ENCODE peak calls at places on chromosome 9, in seven cellular contexts. D is HL-60, Q is HAP-1, T is GM23338, C is colonic mucosa, Y is body of pancreas, S is A549. K is an unnamed sample.

GRCh38 chr9:113302792-113303418 is at the start of gene RNF183:
- DNase-seq in D (no peak), Q (no peak), T (peak), C (peak), Y (no peak), S (no peak), K (no peak)

GRCh38 chr9:23545728-23546127 is 280.3 kb downstream of the ELAVL2 start:
- DNase-seq in D (no peak), Q (no peak), T (no peak), C (no peak), Y (no peak), S (no peak), K (no peak)

GRCh38 chr9:88959727-88960469 is 31.4 kb upstream of the S1PR3 start:
- DNase-seq in D (no peak), Q (no peak), T (no peak), C (no peak), Y (no peak), S (no peak), K (no peak)

GRCh38 chr9:87950296-87950695 is 24.0 kb downstream of the CDK20 start:
- DNase-seq in D (no peak), Q (no peak), T (no peak), C (no peak), Y (no peak), S (no peak), K (no peak)

GRCh38 chr9:13627071-13627470 is 347.6 kb upstream of the MPDZ start:
- DNase-seq in D (no peak), Q (no peak), T (no peak), C (no peak), Y (no peak), S (no peak), K (no peak)

GRCh38 chr9:95055851-95056551 is 261.5 kb downstream of the FANCC start:
- DNase-seq in D (no peak), Q (no peak), T (no peak), C (no peak), Y (no peak), S (no peak), K (no peak)

GRCh38 chr9:106830527-106831140 is 32.3 kb upstream of the ZNF462 start:
- DNase-seq in D (no peak), Q (no peak), T (no peak), C (no peak), Y (peak), S (no peak), K (no peak)

GRCh38 chr9:122058051-122058450 is 35.1 kb downstream of the TTLL11 start:
- DNase-seq in D (no peak), Q (no peak), T (no peak), C (no peak), Y (no peak), S (no peak), K (no peak)

GRCh38 chr9:120571443-120572257 is 8.3 kb downstream of the CDK5RAP2 start:
- DNase-seq in D (no peak), Q (no peak), T (no peak), C (no peak), Y (peak), S (peak), K (no peak)

GRCh38 chr9:12718482-12719026 is 25.4 kb downstream of the TYRP1 start:
- DNase-seq in D (no peak), Q (peak), T (peak), C (no peak), Y (no peak), S (no peak), K (no peak)

GRCh38 chr9:94798668-94799067 is 72.2 kb downstream of the AOPEP start:
- DNase-seq in D (no peak), Q (no peak), T (no peak), C (no peak), Y (no peak), S (no peak), K (no peak)

GRCh38 chr9:124624735-124624992 is 117.5 kb upstream of the NR5A1 start:
- DNase-seq in D (no peak), Q (no peak), T (no peak), C (no peak), Y (no peak), S (no peak), K (no peak)

GRCh38 chr9:130893250-130894101 is 3.1 kb downstream of the QRFP start:
- DNase-seq in D (peak), Q (no peak), T (no peak), C (no peak), Y (no peak), S (peak), K (no peak)

GRCh38 chr9:76365028-76365427 is 29.2 kb downstream of the RFK start:
- DNase-seq in D (no peak), Q (peak), T (peak), C (no peak), Y (no peak), S (peak), K (no peak)

GRCh38 chr9:131235480-131235851 is 40.8 kb downstream of the FAM78A start:
- DNase-seq in D (no peak), Q (no peak), T (no peak), C (no peak), Y (no peak), S (no peak), K (no peak)

GRCh38 chr9:130927995-130928900 is 10.8 kb downstream of the FIBCD1 start:
- DNase-seq in D (no peak), Q (no peak), T (no peak), C (peak), Y (peak), S (peak), K (peak)

GRCh38 chr9:114366334-114367128 is 21.3 kb downstream of the AKNA start:
- DNase-seq in D (no peak), Q (no peak), T (no peak), C (no peak), Y (no peak), S (peak), K (peak)

GRCh38 chr9:112003538-112003937 is 106.9 kb downstream of the UGCG start:
- DNase-seq in D (peak), Q (no peak), T (no peak), C (no peak), Y (no peak), S (no peak), K (no peak)

GRCh38 chr9:137756045-137756744 is 121.4 kb upstream of the CACNA1B start:
- DNase-seq in D (no peak), Q (no peak), T (no peak), C (no peak), Y (no peak), S (no peak), K (no peak)

GRCh38 chr9:110049699-110050450 is 158.1 kb downstream of the C9orf152 start:
- DNase-seq in D (no peak), Q (no peak), T (peak), C (peak), Y (no peak), S (no peak), K (peak)

GRCh38 chr9:129273941-129274709 is 96.1 kb upstream of the IER5L start:
- DNase-seq in D (no peak), Q (no peak), T (no peak), C (no peak), Y (peak), S (no peak), K (no peak)

GRCh38 chr9:27107241-27107640 is 1.8 kb upstream of the TEK start:
- DNase-seq in D (no peak), Q (no peak), T (no peak), C (no peak), Y (no peak), S (no peak), K (peak)

GRCh38 chr9:21551401-21551800 is 69.3 kb upstream of the IFNE start:
- DNase-seq in D (no peak), Q (no peak), T (no peak), C (no peak), Y (no peak), S (no peak), K (no peak)

GRCh38 chr9:389758-390157 is 175.1 kb downstream of the DOCK8 start:
- DNase-seq in D (no peak), Q (no peak), T (no peak), C (no peak), Y (no peak), S (no peak), K (no peak)

GRCh38 chr9:129835860-129836223 is 584 bp downstream of the USP20 start:
- DNase-seq in D (no peak), Q (peak), T (peak), C (no peak), Y (no peak), S (no peak), K (peak)

GRCh38 chr9:89498845-89499480 is 1.1 kb upstream of the SEMA4D start:
- DNase-seq in D (no peak), Q (no peak), T (no peak), C (no peak), Y (no peak), S (no peak), K (peak)

GRCh38 chr9:71303351-71303750 is 181.9 kb upstream of the TRPM3 start:
- DNase-seq in D (no peak), Q (no peak), T (no peak), C (no peak), Y (no peak), S (no peak), K (no peak)

GRCh38 chr9:18688581-18688980 is 214.6 kb downstream of the ADAMTSL1 start:
- DNase-seq in D (no peak), Q (no peak), T (no peak), C (no peak), Y (no peak), S (no peak), K (no peak)

GRCh38 chr9:76136986-76137385 is 246.5 kb downstream of the PCSK5 start:
- DNase-seq in D (no peak), Q (no peak), T (peak), C (no peak), Y (no peak), S (peak), K (peak)

GRCh38 chr9:35920004-35920658 is 10.8 kb downstream of the SPAAR start:
- DNase-seq in D (no peak), Q (no peak), T (no peak), C (peak), Y (no peak), S (no peak), K (no peak)

DNA sequence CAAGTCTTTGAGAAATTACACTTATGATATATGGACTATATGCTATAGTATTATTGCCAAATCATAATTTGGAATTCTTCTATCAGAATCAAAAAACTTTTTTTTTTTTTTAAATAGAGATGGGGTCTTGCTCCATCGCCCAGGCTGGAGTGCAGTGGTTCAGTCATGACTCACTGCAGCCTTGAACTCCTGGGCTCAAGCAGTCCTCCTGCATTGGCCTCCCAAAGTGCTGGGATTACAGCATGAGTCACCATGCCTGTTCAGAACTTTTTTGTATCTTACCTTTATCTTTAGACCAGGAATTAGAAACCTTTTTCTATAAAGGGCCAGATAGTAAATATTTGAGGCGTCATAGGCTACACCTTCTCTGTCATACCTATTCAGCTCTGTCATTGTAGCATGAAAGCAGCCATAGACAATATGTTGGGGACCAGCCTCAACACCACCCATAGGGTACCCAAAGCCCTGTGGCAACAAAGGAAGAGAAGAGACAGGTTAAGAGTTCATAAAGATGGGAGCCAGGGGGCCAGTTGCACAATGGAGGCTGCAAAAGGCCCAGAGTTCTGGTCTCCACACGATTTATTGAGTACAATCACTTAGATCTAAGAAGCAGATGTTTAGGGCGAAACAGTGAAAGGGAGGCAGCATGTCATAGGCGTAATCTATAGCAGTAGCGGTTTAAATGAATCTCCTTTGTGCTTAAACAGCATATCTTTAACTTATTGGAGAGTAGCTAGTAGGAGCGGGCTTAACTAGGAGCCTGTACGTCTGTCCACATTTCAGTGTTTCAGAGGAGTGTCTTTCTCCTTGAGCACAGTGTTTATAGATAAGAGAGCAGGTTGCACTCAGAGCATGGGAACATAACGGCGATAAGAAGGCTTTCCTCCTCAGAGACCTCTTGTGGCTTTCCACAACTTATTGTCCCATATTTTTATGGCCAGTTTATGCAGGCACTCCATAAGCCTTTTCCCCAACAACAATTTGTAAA is 12.5 kb downstream of the ECM2 start:
- DNase-seq in D (no peak), Q (no peak), T (no peak), C (no peak), Y (no peak), S (no peak), K (no peak)
- H3K4me3 ChIP-seq in D (no peak), Q (no peak), T (no peak), C (no peak), Y (no peak), S (no peak), K (no peak)

GRCh38 chr9:135622415-135623020 is 16.8 kb downstream of the GLT6D1 start:
- DNase-seq in D (no peak), Q (no peak), T (no peak), C (no peak), Y (no peak), S (no peak), K (no peak)
- H3K4me3 ChIP-seq in D (no peak), Q (no peak), T (no peak), C (no peak), Y (no peak), S (no peak), K (no peak)

DNA sequence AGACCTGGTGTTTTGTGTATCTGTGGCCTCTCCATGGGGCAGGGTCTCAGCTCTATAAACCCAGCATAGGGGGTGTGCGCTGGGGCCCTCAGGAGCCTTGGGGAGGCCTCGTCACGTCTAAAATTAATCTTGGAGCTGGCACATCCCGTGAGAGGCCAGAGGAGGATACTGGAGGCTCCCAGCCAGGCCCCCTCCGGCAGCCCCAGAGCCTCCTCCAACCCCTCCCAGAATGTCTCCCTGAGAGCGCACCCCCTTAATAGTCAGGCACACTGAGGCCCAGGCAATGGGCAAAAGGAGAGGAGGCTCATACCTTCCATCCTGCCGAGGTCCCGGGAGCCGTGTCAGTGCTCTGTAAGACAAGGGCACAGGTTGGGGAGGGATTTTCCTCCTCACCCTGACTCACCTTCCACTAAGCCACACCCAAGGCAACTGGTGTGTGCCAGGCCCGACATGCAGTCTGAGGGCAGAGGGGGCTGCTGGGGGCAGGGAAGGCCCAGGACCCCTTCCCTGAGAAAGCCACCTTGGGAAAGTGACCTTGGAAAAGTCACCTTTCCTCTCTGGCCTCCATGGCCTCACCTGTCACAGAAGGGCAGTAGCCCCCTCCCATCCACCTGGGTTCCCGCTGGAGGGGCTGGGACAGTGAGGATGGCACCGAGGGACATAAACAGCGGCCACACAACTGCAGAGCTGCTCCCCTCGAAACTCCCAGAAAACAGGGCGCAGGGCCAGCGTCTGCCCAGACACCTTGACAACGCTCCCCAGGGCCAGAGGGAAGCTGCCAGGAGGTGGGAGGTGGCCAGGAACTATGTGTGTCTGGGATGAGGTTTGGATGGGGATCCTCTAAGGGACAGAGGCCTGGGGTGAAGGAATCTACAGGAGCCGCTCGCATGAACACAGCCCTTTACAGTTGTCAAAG is 2.9 kb downstream of the AK1 start:
- DNase-seq in D (no peak), Q (no peak), T (no peak), C (no peak), Y (no peak), S (no peak), K (no peak)
- H3K4me3 ChIP-seq in D (no peak), Q (no peak), T (no peak), C (no peak), Y (no peak), S (no peak), K (no peak)

DNA sequence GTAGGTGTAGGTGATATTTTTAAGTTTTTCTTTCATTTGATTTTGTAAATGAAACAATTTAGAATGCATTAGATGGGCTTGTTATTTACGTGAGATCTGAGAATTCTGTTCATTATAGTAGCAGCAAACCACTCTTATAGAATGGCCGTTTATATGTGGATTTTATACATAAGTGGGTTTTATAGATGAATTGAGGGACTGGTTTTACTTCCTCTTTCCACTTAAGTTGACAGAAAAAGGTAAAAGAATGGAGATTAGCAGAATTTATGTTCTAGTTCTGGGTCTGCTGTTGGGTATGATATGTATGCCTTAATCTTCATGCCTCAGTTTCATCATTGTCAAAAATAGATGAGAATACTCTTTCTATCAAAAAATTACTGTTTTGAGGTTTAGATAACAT is 5.6 kb downstream of the RMI1 start:
- DNase-seq in D (no peak), Q (no peak), T (no peak), C (no peak), Y (no peak), S (no peak), K (peak)
- H3K4me3 ChIP-seq in D (no peak), Q (no peak), T (no peak), C (no peak), Y (no peak), S (no peak), K (peak)

DNA sequence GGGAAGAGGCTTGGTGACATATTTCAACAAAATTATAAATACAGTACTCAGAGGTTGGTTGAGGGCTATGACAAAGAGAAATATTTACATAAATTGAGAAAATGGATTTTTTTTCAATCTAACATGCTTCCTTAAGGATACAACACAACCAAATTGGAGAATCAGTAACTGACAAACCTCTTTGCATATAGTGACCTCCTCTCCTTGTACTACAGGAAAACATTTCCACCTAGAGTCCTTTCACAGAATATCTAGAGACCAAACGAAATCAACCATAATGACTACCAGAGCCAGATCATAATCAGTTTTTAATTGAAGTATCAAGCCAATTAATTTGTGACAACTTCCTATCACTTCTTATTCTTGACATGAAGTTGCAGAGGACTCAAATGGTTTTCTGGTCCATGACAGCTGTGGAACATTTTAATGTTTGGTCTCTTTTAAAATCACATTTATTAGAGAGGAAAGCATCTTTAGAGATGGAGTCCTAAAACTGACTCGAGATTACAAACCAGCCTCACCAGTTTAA is 1636.5 kb upstream of the C9orf72 start:
- DNase-seq in D (no peak), Q (no peak), T (no peak), C (no peak), Y (no peak), S (no peak), K (no peak)
- H3K4me3 ChIP-seq in D (no peak), Q (no peak), T (no peak), C (no peak), Y (no peak), S (no peak), K (no peak)

K was measured in GM12865.